ENCODE peak calls at places on chromosome 20, in eight cellular contexts. V, T, G, J, A, K, H and Z are unnamed samples.

GRCh38 chr20:60050193-60050960 is 92.2 kb downstream of the CDH26 start:
- DNase-seq in V (no peak), T (peak), G (no peak), J (no peak), A (no peak), K (peak), H (no peak), Z (no peak)

GRCh38 chr20:47284373-47284772 is 72.1 kb downstream of the ZMYND8 start:
- DNase-seq in V (no peak), T (no peak), G (peak), J (no peak), A (no peak), K (no peak), H (no peak), Z (no peak)

GRCh38 chr20:61933951-61934715 is 131.5 kb downstream of the TAF4 start:
- DNase-seq in V (no peak), T (peak), G (peak), J (no peak), A (no peak), K (no peak), H (peak), Z (peak)

GRCh38 chr20:5268449-5268848 is 48.3 kb downstream of the PROKR2 start:
- DNase-seq in V (no peak), T (no peak), G (no peak), J (no peak), A (no peak), K (no peak), H (no peak), Z (no peak)

GRCh38 chr20:672975-673604 is 2.5 kb downstream of the SCRT2 start:
- DNase-seq in V (no peak), T (peak), G (no peak), J (no peak), A (no peak), K (no peak), H (peak), Z (no peak)

GRCh38 chr20:34637245-34638185 is 39.4 kb downstream of the PIGU start:
- DNase-seq in V (peak), T (no peak), G (no peak), J (no peak), A (peak), K (no peak), H (no peak), Z (no peak)

GRCh38 chr20:7029005-7029404 is 261.5 kb downstream of the BMP2 start:
- DNase-seq in V (no peak), T (no peak), G (no peak), J (no peak), A (no peak), K (no peak), H (no peak), Z (no peak)

GRCh38 chr20:36875702-36876472 is at the start of gene TLDC2:
- DNase-seq in V (no peak), T (no peak), G (no peak), J (no peak), A (no peak), K (peak), H (peak), Z (no peak)

GRCh38 chr20:61868466-61869090 is 197.1 kb downstream of the TAF4 start:
- DNase-seq in V (no peak), T (no peak), G (no peak), J (no peak), A (no peak), K (no peak), H (no peak), Z (no peak)

GRCh38 chr20:62405108-62405980 is 1.7 kb downstream of the CABLES2 start:
- DNase-seq in V (peak), T (peak), G (peak), J (no peak), A (peak), K (no peak), H (no peak), Z (peak)

GRCh38 chr20:45962031-45962755 is 9.8 kb downstream of the ZNF335 start:
- DNase-seq in V (no peak), T (no peak), G (peak), J (no peak), A (no peak), K (no peak), H (peak), Z (peak)

GRCh38 chr20:62819494-62820174 is 2.8 kb downstream of the COL9A3 start:
- DNase-seq in V (peak), T (no peak), G (no peak), J (no peak), A (no peak), K (no peak), H (no peak), Z (no peak)

GRCh38 chr20:24502661-24503060 is 33.2 kb downstream of the SYNDIG1 start:
- DNase-seq in V (peak), T (no peak), G (no peak), J (no peak), A (no peak), K (no peak), H (no peak), Z (no peak)

GRCh38 chr20:1291191-1291741 is 25.2 kb downstream of the SNPH start:
- DNase-seq in V (peak), T (no peak), G (no peak), J (no peak), A (peak), K (no peak), H (no peak), Z (no peak)

GRCh38 chr20:17621229-17621968 is 51.5 kb downstream of the DSTN start:
- DNase-seq in V (no peak), T (no peak), G (peak), J (peak), A (no peak), K (no peak), H (peak), Z (peak)

DNA sequence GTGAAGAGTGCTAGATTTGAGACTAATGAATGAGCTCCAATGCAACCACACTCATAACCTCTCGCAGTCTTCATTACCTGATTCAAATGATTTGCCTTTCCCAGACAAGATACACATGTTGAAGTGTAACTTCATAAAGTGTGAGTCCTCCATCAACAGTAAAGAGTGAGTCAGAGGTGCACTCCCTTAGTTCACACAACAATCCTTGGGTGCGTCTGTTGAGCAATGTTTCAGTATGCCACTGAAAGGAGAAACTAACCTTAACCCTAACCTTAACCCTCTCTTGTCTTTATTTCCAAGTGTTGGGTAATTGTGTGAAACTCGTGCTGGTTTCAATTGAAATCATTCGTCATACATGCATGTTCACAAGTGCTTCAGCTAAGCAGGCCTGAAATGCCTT is 21.0 kb upstream of the RIN2 start:
- DNase-seq in V (peak), T (no peak), G (no peak), J (no peak), A (peak), K (no peak), H (no peak), Z (no peak)
- H3K27ac ChIP-seq in V (no peak), T (no peak), G (no peak), J (no peak), A (no peak), K (no peak), H (no peak), Z (no peak)

DNA sequence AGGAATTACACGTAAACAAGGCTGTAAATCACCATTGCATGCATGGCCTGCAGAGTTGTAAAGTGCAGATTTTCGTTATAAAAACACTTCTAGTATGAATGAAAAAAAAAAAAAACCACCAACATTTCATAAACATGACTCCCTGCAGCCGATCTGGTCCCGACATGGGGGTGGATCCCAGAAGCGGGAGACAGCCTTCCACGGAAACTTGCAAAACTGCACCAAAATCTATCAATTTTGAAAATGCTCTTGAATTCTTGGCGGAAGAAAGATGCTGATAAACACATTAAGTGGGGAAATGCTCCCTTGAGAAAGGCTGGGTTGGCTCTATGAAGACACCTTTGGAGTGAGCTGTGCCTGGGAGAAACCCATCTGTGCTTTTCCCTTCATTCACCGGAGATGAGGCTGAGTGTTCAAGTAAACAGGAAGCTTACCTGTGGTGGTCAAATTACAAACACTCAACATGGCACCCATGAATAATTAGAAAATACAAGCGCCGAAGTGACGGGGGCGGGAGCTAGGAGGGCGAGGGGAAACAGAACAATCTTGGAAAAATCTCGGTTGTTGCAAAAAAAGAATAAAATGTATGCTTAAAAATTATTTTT is 847 bp upstream of the ANKRD60 start:
- DNase-seq in V (peak), T (peak), G (no peak), J (peak), A (no peak), K (no peak), H (no peak), Z (no peak)
- H3K4me3 ChIP-seq in V (no peak), T (peak), G (no peak), J (no peak), A (peak), K (no peak), H (no peak), Z (no peak)

DNA sequence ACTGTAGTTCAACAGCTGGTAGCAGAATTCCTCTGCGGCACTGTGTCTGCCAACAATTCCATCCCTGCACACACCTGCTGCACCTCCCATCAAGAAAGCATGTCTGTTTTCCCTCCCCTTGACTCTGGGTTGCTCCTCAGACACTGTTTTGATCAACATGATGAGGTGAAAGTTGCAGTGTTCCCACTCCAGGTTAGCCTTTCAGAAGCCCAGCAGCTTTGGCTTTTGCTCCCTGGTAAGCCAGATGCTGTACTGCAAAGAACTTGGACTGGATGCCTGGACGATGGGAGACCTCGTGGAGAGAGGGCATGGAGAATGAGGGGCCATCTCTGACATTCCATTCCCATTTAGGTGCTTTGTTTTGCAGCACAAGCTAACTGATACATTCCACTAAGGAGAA is 79.1 kb upstream of the MAFB start:
- DNase-seq in V (no peak), T (no peak), G (no peak), J (no peak), A (no peak), K (no peak), H (no peak), Z (no peak)
- H3K27ac ChIP-seq in V (no peak), T (no peak), G (no peak), J (no peak), A (no peak), K (no peak), H (no peak), Z (no peak)

DNA sequence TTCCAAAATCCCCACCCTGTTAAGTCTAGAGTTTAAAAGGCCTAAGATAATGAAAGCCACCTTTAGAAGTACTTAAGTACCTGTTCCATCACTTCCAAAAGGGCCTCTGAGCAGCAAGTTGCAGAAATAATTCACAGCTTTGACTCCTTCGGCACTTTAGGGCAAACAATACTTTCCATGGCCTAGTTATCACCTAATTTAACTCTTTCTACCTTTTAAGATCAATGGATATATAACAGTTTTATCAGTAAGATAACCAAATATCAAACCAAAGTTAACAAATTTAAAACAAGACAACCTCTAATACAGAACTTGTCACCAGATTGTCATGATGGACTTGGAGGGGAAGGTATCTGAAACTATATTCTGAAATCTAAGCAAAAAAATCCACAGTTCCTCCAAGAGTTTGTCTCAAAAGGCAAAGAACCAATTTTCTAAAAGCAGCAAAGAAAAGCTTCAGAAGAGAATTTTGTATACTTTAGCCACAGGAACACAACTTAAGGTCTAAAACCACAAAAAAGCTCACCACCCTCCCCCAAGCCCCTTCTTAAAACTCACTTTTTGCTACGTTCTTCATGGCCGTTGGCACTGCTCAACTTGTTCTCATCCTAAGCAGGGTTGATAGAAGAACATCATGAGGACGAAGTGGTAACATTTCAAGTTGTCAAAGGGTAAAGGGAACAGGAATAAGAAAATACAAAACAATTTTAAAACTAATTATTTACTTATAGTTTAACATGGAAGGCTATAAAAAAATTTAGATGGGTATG is 3.5 kb downstream of the RBM39 start:
- DNase-seq in V (no peak), T (no peak), G (no peak), J (no peak), A (no peak), K (no peak), H (no peak), Z (no peak)
- H3K4me3 ChIP-seq in V (no peak), T (no peak), G (no peak), J (no peak), A (no peak), K (peak), H (peak), Z (no peak)

GRCh38 chr20:33231237-33231636 is 4.6 kb upstream of the BPIFA1 start:
- DNase-seq in V (no peak), T (no peak), G (no peak), J (no peak), A (no peak), K (no peak), H (no peak), Z (no peak)
- H3K27ac ChIP-seq in V (no peak), T (no peak), G (no peak), J (no peak), A (no peak), K (no peak), H (no peak), Z (no peak)